ENCODE peak calls at places on chromosome 9, in five cellular contexts. One of them, this sample, is unnamed.

GRCh38 chr9:113152699-113153098 is 1.9 kb downstream of the SLC31A2 start:
- DNase-seq in stimulated activated CD8-positive, alpha-beta memory T cell treated with anti-CD3 and anti-CD28 coated beads, Interleukin-2, amount 100 ng/mL, for 48 hours: no peak
- DNase-seq in BE2C: no peak
- DNase-seq in cardiac muscle cell: no peak
- DNase-seq in NCI-H2029: no peak
- DNase-seq in this sample: peak

GRCh38 chr9:107465467-107466451 is 23.8 kb downstream of the KLF4 start:
- DNase-seq in stimulated activated CD8-positive, alpha-beta memory T cell treated with anti-CD3 and anti-CD28 coated beads, Interleukin-2, amount 100 ng/mL, for 48 hours: no peak
- DNase-seq in BE2C: peak
- DNase-seq in cardiac muscle cell: peak
- DNase-seq in NCI-H2029: no peak
- DNase-seq in this sample: peak

GRCh38 chr9:121121582-121122087 is 46.9 kb downstream of the CNTRL start:
- DNase-seq in stimulated activated CD8-positive, alpha-beta memory T cell treated with anti-CD3 and anti-CD28 coated beads, Interleukin-2, amount 100 ng/mL, for 48 hours: peak
- DNase-seq in BE2C: peak
- DNase-seq in cardiac muscle cell: peak
- DNase-seq in NCI-H2029: peak
- DNase-seq in this sample: peak

GRCh38 chr9:114417511-114417910 is 29.7 kb upstream of the AKNA start:
- DNase-seq in stimulated activated CD8-positive, alpha-beta memory T cell treated with anti-CD3 and anti-CD28 coated beads, Interleukin-2, amount 100 ng/mL, for 48 hours: no peak
- DNase-seq in BE2C: no peak
- DNase-seq in cardiac muscle cell: peak
- DNase-seq in NCI-H2029: no peak
- DNase-seq in this sample: peak

GRCh38 chr9:105439428-105439827 is 8.4 kb upstream of the FSD1L start:
- DNase-seq in stimulated activated CD8-positive, alpha-beta memory T cell treated with anti-CD3 and anti-CD28 coated beads, Interleukin-2, amount 100 ng/mL, for 48 hours: no peak
- DNase-seq in BE2C: no peak
- DNase-seq in cardiac muscle cell: peak
- DNase-seq in NCI-H2029: no peak
- DNase-seq in this sample: no peak

GRCh38 chr9:97504381-97505216 is 3.1 kb downstream of the TMOD1 start:
- DNase-seq in stimulated activated CD8-positive, alpha-beta memory T cell treated with anti-CD3 and anti-CD28 coated beads, Interleukin-2, amount 100 ng/mL, for 48 hours: no peak
- DNase-seq in BE2C: peak
- DNase-seq in cardiac muscle cell: no peak
- DNase-seq in NCI-H2029: no peak
- DNase-seq in this sample: no peak

GRCh38 chr9:122251351-122251750 is 13.3 kb downstream of the RBM18 start:
- DNase-seq in stimulated activated CD8-positive, alpha-beta memory T cell treated with anti-CD3 and anti-CD28 coated beads, Interleukin-2, amount 100 ng/mL, for 48 hours: no peak
- DNase-seq in BE2C: no peak
- DNase-seq in cardiac muscle cell: no peak
- DNase-seq in NCI-H2029: no peak
- DNase-seq in this sample: no peak

GRCh38 chr9:27125030-27125429 is 16.0 kb downstream of the TEK start:
- DNase-seq in stimulated activated CD8-positive, alpha-beta memory T cell treated with anti-CD3 and anti-CD28 coated beads, Interleukin-2, amount 100 ng/mL, for 48 hours: no peak
- DNase-seq in BE2C: no peak
- DNase-seq in cardiac muscle cell: peak
- DNase-seq in NCI-H2029: peak
- DNase-seq in this sample: peak

GRCh38 chr9:91948061-91948422 is 2.0 kb downstream of the ROR2 start:
- DNase-seq in stimulated activated CD8-positive, alpha-beta memory T cell treated with anti-CD3 and anti-CD28 coated beads, Interleukin-2, amount 100 ng/mL, for 48 hours: no peak
- DNase-seq in BE2C: peak
- DNase-seq in cardiac muscle cell: peak
- DNase-seq in NCI-H2029: no peak
- DNase-seq in this sample: no peak

GRCh38 chr9:131657890-131658752 is 81.8 kb downstream of the RAPGEF1 start:
- DNase-seq in stimulated activated CD8-positive, alpha-beta memory T cell treated with anti-CD3 and anti-CD28 coated beads, Interleukin-2, amount 100 ng/mL, for 48 hours: no peak
- DNase-seq in BE2C: no peak
- DNase-seq in cardiac muscle cell: peak
- DNase-seq in NCI-H2029: no peak
- DNase-seq in this sample: peak

GRCh38 chr9:99118782-99119466 is 14.0 kb downstream of the TGFBR1 start:
- DNase-seq in stimulated activated CD8-positive, alpha-beta memory T cell treated with anti-CD3 and anti-CD28 coated beads, Interleukin-2, amount 100 ng/mL, for 48 hours: no peak
- DNase-seq in BE2C: no peak
- DNase-seq in cardiac muscle cell: no peak
- DNase-seq in NCI-H2029: no peak
- DNase-seq in this sample: no peak

GRCh38 chr9:120845255-120845654 is 2.5 kb upstream of the PSMD5 start:
- DNase-seq in stimulated activated CD8-positive, alpha-beta memory T cell treated with anti-CD3 and anti-CD28 coated beads, Interleukin-2, amount 100 ng/mL, for 48 hours: no peak
- DNase-seq in BE2C: no peak
- DNase-seq in cardiac muscle cell: no peak
- DNase-seq in NCI-H2029: no peak
- DNase-seq in this sample: no peak

GRCh38 chr9:37243588-37244345 is 123.4 kb downstream of the ZCCHC7 start:
- DNase-seq in stimulated activated CD8-positive, alpha-beta memory T cell treated with anti-CD3 and anti-CD28 coated beads, Interleukin-2, amount 100 ng/mL, for 48 hours: no peak
- DNase-seq in BE2C: no peak
- DNase-seq in cardiac muscle cell: no peak
- DNase-seq in NCI-H2029: no peak
- DNase-seq in this sample: no peak

GRCh38 chr9:132556701-132557100 is 25.7 kb upstream of the BARHL1 start:
- DNase-seq in stimulated activated CD8-positive, alpha-beta memory T cell treated with anti-CD3 and anti-CD28 coated beads, Interleukin-2, amount 100 ng/mL, for 48 hours: no peak
- DNase-seq in BE2C: no peak
- DNase-seq in cardiac muscle cell: no peak
- DNase-seq in NCI-H2029: no peak
- DNase-seq in this sample: no peak

GRCh38 chr9:99785010-99785590 is 36.6 kb upstream of the NR4A3 start:
- DNase-seq in stimulated activated CD8-positive, alpha-beta memory T cell treated with anti-CD3 and anti-CD28 coated beads, Interleukin-2, amount 100 ng/mL, for 48 hours: no peak
- DNase-seq in BE2C: no peak
- DNase-seq in cardiac muscle cell: no peak
- DNase-seq in NCI-H2029: no peak
- DNase-seq in this sample: no peak

GRCh38 chr9:33782395-33783152 is 12.8 kb upstream of the PRSS3 start:
- DNase-seq in stimulated activated CD8-positive, alpha-beta memory T cell treated with anti-CD3 and anti-CD28 coated beads, Interleukin-2, amount 100 ng/mL, for 48 hours: no peak
- DNase-seq in BE2C: no peak
- DNase-seq in cardiac muscle cell: peak
- DNase-seq in NCI-H2029: peak
- DNase-seq in this sample: peak

GRCh38 chr9:121373401-121373769 is 3.3 kb upstream of the STOM start:
- DNase-seq in stimulated activated CD8-positive, alpha-beta memory T cell treated with anti-CD3 and anti-CD28 coated beads, Interleukin-2, amount 100 ng/mL, for 48 hours: no peak
- DNase-seq in BE2C: no peak
- DNase-seq in cardiac muscle cell: peak
- DNase-seq in NCI-H2029: no peak
- DNase-seq in this sample: no peak

GRCh38 chr9:98998441-98999151 is 54.9 kb downstream of the COL15A1 start:
- DNase-seq in stimulated activated CD8-positive, alpha-beta memory T cell treated with anti-CD3 and anti-CD28 coated beads, Interleukin-2, amount 100 ng/mL, for 48 hours: peak
- DNase-seq in BE2C: peak
- DNase-seq in cardiac muscle cell: peak
- DNase-seq in NCI-H2029: peak
- DNase-seq in this sample: peak

GRCh38 chr9:121271368-121272351 is 3.7 kb downstream of the GSN start:
- DNase-seq in stimulated activated CD8-positive, alpha-beta memory T cell treated with anti-CD3 and anti-CD28 coated beads, Interleukin-2, amount 100 ng/mL, for 48 hours: no peak
- DNase-seq in BE2C: no peak
- DNase-seq in cardiac muscle cell: peak
- DNase-seq in NCI-H2029: no peak
- DNase-seq in this sample: peak